ENCODE peak calls at places on chromosomes 5 and 9, in five cellular contexts. Q is A549, D is H1, G is Panc1, M is right atrium auricular region. B is an unnamed sample.
A peak's percentile ranks its signal among the peaks of the same experiment; 100 is the strongest.

GRCh38 chr9:114307323-114308250 is 15.3 kb upstream of the ORM1 start:
- DNase-seq in G (no peak), D (peak; percentile 24), M (no peak), Q (no peak), B (peak; percentile 35)

GRCh38 chr5:133247145-133247709 is 195.4 kb downstream of the HSPA4 start:
- DNase-seq in G (no peak), Q (no peak), M (no peak), D (no peak), B (no peak)

GRCh38 chr9:122036408-122036807 is 56.7 kb downstream of the TTLL11 start:
- DNase-seq in D (no peak), M (no peak), Q (no peak), G (no peak), B (no peak)

GRCh38 chr9:104068546-104068945 is 25.6 kb upstream of the SMC2 start:
- DNase-seq in G (no peak), M (no peak), Q (peak; percentile 44), D (no peak), B (no peak)

GRCh38 chr5:176817864-176818377 is 7.6 kb downstream of the UNC5A start:
- DNase-seq in Q (peak; percentile 62), M (no peak), G (no peak), D (peak; percentile 79), B (no peak)

GRCh38 chr5:138784590-138784989 is 31.4 kb downstream of the CTNNA1 start:
- DNase-seq in D (no peak), G (no peak), M (no peak), Q (no peak), B (no peak)

GRCh38 chr5:80793354-80793753 is 138.6 kb upstream of the DHFR start:
- DNase-seq in D (no peak), G (no peak), Q (no peak), M (no peak), B (no peak)

GRCh38 chr9:124795881-124796415 is 19.0 kb downstream of the OLFML2A start:
- DNase-seq in G (no peak), D (no peak), M (no peak), Q (no peak), B (no peak)

GRCh38 chr9:78921341-78921740 is 624.4 kb downstream of the PSAT1 start:
- DNase-seq in D (no peak), Q (peak; percentile 21), M (no peak), G (no peak), B (no peak)

GRCh38 chr9:33443047-33443446 is 4.3 kb downstream of the AQP3 start:
- DNase-seq in D (no peak), Q (peak; percentile 43), G (no peak), M (no peak), B (no peak)

GRCh38 chr5:138632900-138633489 is 57.8 kb upstream of the HSPA9 start:
- DNase-seq in D (peak; percentile 75), M (peak; percentile 81), Q (peak; percentile 96), G (peak; percentile 41), B (no peak)

GRCh38 chr5:176772271-176773210 is 37.8 kb upstream of the UNC5A start:
- DNase-seq in G (no peak), D (peak; percentile 33), M (peak; percentile 18), Q (no peak), B (no peak)

GRCh38 chr9:114798793-114799427 is 6.9 kb downstream of the TNFSF15 start:
- DNase-seq in G (no peak), D (no peak), Q (peak; percentile 11), M (no peak), B (no peak)

GRCh38 chr5:140795259-140795641 is 598 bp downstream of the PCDHA2 start:
- DNase-seq in G (no peak), Q (peak; percentile 41), M (no peak), D (no peak), B (no peak)

GRCh38 chr5:134989291-134989830 is 21.7 kb downstream of the CATSPER3 start:
- DNase-seq in M (no peak), D (no peak), Q (no peak), G (no peak), B (peak; percentile 8)

GRCh38 chr5:71719092-71719964 is at the start of gene CARTPT:
- DNase-seq in G (no peak), D (peak; percentile 82), M (no peak), Q (no peak), B (no peak)

GRCh38 chr9:29861803-29862202 is 2288.5 kb upstream of the C9orf72 start:
- DNase-seq in D (no peak), G (no peak), Q (no peak), M (no peak), B (no peak)

GRCh38 chr9:108477538-108478006 is 378.2 kb downstream of the ACTL7B start:
- DNase-seq in Q (peak; percentile 82), G (peak; percentile 77), D (no peak), M (no peak), B (peak; percentile 76)

GRCh38 chr5:142364251-142365145 is 39.7 kb upstream of the SPRY4 start:
- DNase-seq in D (no peak), M (no peak), Q (peak; percentile 56), G (peak; percentile 73), B (no peak)

GRCh38 chr5:125190232-125191051 is 444.0 kb upstream of the ZNF608 start:
- DNase-seq in D (no peak), Q (no peak), M (no peak), G (no peak), B (peak; percentile 17)

GRCh38 chr5:179732918-179733763 is 519 bp downstream of the MAML1 start:
- DNase-seq in D (peak; percentile 67), M (peak; percentile 61), Q (peak; percentile 54), G (no peak), B (no peak)

GRCh38 chr5:2167671-2168070 is 284.9 kb upstream of the IRX4 start:
- DNase-seq in M (no peak), Q (no peak), G (no peak), D (no peak), B (no peak)

GRCh38 chr9:5428172-5428571 is 9.6 kb downstream of the PLGRKT start:
- DNase-seq in D (no peak), Q (no peak), G (no peak), M (no peak), B (no peak)

GRCh38 chr5:171386861-171387254 is 791 bp upstream of the NPM1 start:
- DNase-seq in D (no peak), G (no peak), Q (no peak), M (no peak), B (no peak)

GRCh38 chr5:127959152-127959764 is 124.3 kb upstream of the SLC12A2 start:
- DNase-seq in D (no peak), G (peak; percentile 54), Q (peak; percentile 85), M (no peak), B (no peak)

GRCh38 chr5:154058055-154059038 is 19.6 kb downstream of the MFAP3 start:
- DNase-seq in G (no peak), Q (no peak), M (no peak), D (no peak), B (no peak)

GRCh38 chr9:101093620-101094019 is 65.1 kb downstream of the PLPPR1 start:
- DNase-seq in D (no peak), M (no peak), Q (peak; percentile 22), G (no peak), B (no peak)

DNA sequence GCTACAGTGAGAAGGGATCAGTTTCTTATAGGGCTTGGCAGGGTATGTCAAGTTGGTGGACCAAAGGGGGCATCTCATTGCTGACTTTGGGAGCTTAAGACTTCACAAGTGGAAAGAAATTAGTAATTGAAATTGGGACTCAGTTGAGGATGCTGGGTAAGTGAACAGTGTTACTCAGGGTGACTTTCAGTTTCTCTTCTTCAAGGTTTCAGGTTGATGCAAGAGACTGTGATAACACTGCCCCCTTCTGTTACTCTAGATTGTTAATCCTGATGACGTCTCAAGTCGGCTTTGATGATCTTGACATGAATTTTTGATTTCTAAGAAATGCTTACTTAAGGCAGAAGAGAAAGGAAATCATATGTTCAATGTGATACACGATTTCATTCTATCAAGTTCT is 21.3 kb downstream of the KCTD16 start:
- DNase-seq in M (no peak), D (no peak), G (no peak), Q (peak; percentile 91), B (no peak)
- TF ChIP-seq CTCF in M (no peak), D (peak; percentile 37), G (peak; percentile 24), Q (peak; percentile 72), B (peak; percentile 39)

GRCh38 chr5:73444499-73445432 is 3.8 kb downstream of the FOXD1 start:
- DNase-seq in Q (no peak), M (no peak), D (no peak), G (no peak), B (no peak)
- H3K4me3 ChIP-seq in Q (no peak overlapping the region), M (no peak overlapping the region), D (peak overlapping the region; percentile 43), G (peak overlapping the region; percentile 40), B (no peak overlapping the region)

GRCh38 chr9:106861585-106862114 is 1.3 kb upstream of the ZNF462 start:
- DNase-seq in G (no peak), M (no peak), Q (no peak), D (no peak), B (no peak)

GRCh38 chr9:106862946-106863740 is at the start of gene ZNF462:
- DNase-seq in Q (peak; percentile 63), D (peak; percentile 54), G (no peak), M (peak; percentile 62), B (no peak)

GRCh38 chr9:106860731-106861584 is 2.0 kb upstream of the ZNF462 start:
- DNase-seq in D (peak; percentile 62), G (no peak), Q (peak; percentile 14), M (no peak), B (no peak)

GRCh38 chr9:106859957-106860715 is 2.8 kb upstream of the ZNF462 start:
- DNase-seq in M (no peak), Q (peak; percentile 48), G (no peak), D (peak; percentile 83), B (no peak)

GRCh38 chr9:106862115-106862945 is 636 bp upstream of the ZNF462 start:
- DNase-seq in D (peak; percentile 61), M (no peak), Q (peak; percentile 43), G (no peak), B (no peak)
- TF ChIP-seq CTCF in D (no peak), M (no peak), Q (peak; percentile 31), G (no peak), B (no peak)

GRCh38 chr9:89314955-89315354 is 3.3 kb upstream of the SECISBP2 start:
- DNase-seq in Q (no peak), D (no peak), M (no peak), G (no peak), B (no peak)
- H3K4me3 ChIP-seq in Q (peak overlapping the region; percentile 98), D (peak overlapping the region; percentile 100), M (no peak overlapping the region), G (peak overlapping the region; percentile 80), B (no peak overlapping the region)

GRCh38 chr9:82466616-82467251 is 478.2 kb downstream of the SPATA31D1 start:
- DNase-seq in M (no peak), G (no peak), D (peak; percentile 72), Q (peak; percentile 22), B (no peak)
- TF ChIP-seq CTCF in M (no peak), G (peak; percentile 33), D (peak; percentile 66), Q (no peak), B (peak; percentile 37)

GRCh38 chr5:173691931-173692330 is 75.5 kb upstream of the BOD1 start:
- DNase-seq in Q (peak; percentile 15), G (no peak), M (no peak), D (no peak), B (no peak)
- H3K4me3 ChIP-seq in Q (no peak overlapping the region), G (no peak overlapping the region), M (no peak overlapping the region), D (no peak overlapping the region), B (no peak overlapping the region)

GRCh38 chr5:158013939-158014338 is 155.0 kb upstream of the CLINT1 start:
- DNase-seq in D (peak; percentile 55), Q (peak; percentile 49), G (no peak), M (no peak), B (no peak)
- TF ChIP-seq CTCF in D (peak; percentile 66), Q (peak; percentile 29), G (peak; percentile 65), M (no peak), B (peak; percentile 39)

B was measured in AG09309.